ENCODE peak calls at places on chromosomes 6 and 20, in seven cellular contexts. V is PC-3, P is mammary epithelial cell, O is GM23338, Y is endothelial cell of umbilical vein, N is GM23248, K is fibroblast of lung. U is an unnamed sample. For H4K20me1, the result is how much of the 10 kb centered on the place peaks cover.

GRCh38 chr6:3750324-3751018 is 1.0 kb downstream of the PXDC1 start:
- DNase-seq in V (peak), P (peak), O (peak), Y (peak), N (peak), K (peak), U (peak)

GRCh38 chr20:35849726-35850125 is 77.9 kb downstream of the PHF20 start:
- DNase-seq in V (no peak), P (no peak), O (no peak), Y (peak), N (peak), K (no peak), U (no peak)

GRCh38 chr6:119676971-119677370 is 327.4 kb upstream of the MAN1A1 start:
- DNase-seq in V (peak), P (no peak), O (no peak), Y (no peak), N (no peak), K (peak), U (no peak)

GRCh38 chr20:37615507-37616425 is 78.1 kb upstream of the CTNNBL1 start:
- DNase-seq in V (peak), P (peak), O (peak), Y (peak), N (peak), K (peak), U (no peak)

GRCh38 chr6:129981598-129981997 is 36.8 kb upstream of the L3MBTL3 start:
- DNase-seq in V (peak), P (peak), O (no peak), Y (peak), N (no peak), K (peak), U (no peak)

GRCh38 chr20:63135411-63135810 is 80.5 kb downstream of the YTHDF1 start:
- DNase-seq in V (no peak), P (no peak), O (peak), Y (no peak), N (no peak), K (no peak), U (no peak)

GRCh38 chr20:5949943-5950270 is 426 bp downstream of the TRMT6 start:
- DNase-seq in V (no peak), P (no peak), O (no peak), Y (no peak), N (no peak), K (no peak), U (peak)

GRCh38 chr6:70956191-70956450 is 739 bp downstream of the B3GAT2 start:
- DNase-seq in V (no peak), P (peak), O (no peak), Y (no peak), N (no peak), K (no peak), U (no peak)

GRCh38 chr20:43984587-43984986 is 69.9 kb downstream of the TOX2 start:
- DNase-seq in V (no peak), P (no peak), O (no peak), Y (peak), N (no peak), K (no peak), U (no peak)

GRCh38 chr20:5621305-5621704 is 128.9 kb upstream of the SHLD1 start:
- DNase-seq in V (no peak), P (peak), O (no peak), Y (peak), N (peak), K (peak), U (no peak)

GRCh38 chr20:55918471-55918870 is 86.8 kb downstream of the CBLN4 start:
- DNase-seq in V (no peak), P (no peak), O (no peak), Y (no peak), N (no peak), K (no peak), U (no peak)

GRCh38 chr20:25081065-25081729 is 744 bp downstream of the VSX1 start:
- DNase-seq in V (no peak), P (no peak), O (peak), Y (no peak), N (peak), K (no peak), U (no peak)

GRCh38 chr6:32665621-32666140 is 776 bp downstream of the HLA-DQB1 start:
- DNase-seq in V (no peak), P (no peak), O (no peak), Y (no peak), N (no peak), K (no peak), U (no peak)

GRCh38 chr6:154461348-154461747 is 49.1 kb downstream of the CNKSR3 start:
- DNase-seq in V (no peak), P (no peak), O (no peak), Y (no peak), N (no peak), K (no peak), U (no peak)

GRCh38 chr6:37242429-37243052 is 15.0 kb upstream of the TBC1D22B start:
- DNase-seq in V (peak), P (peak), O (no peak), Y (peak), N (peak), K (peak), U (peak)

GRCh38 chr20:51023617-51024155 is 779 bp upstream of the KCNG1 start:
- DNase-seq in V (no peak), P (no peak), O (peak), Y (no peak), N (no peak), K (no peak), U (no peak)

GRCh38 chr20:36632487-36633284 is 13.3 kb downstream of the SLA2 start:
- DNase-seq in V (no peak), P (no peak), O (peak), Y (no peak), N (no peak), K (no peak), U (no peak)

GRCh38 chr20:49674383-49675352 is 39.0 kb downstream of the B4GALT5 start:
- DNase-seq in V (peak), P (peak), O (no peak), Y (no peak), N (peak), K (peak), U (peak)
- H3K27ac ChIP-seq in V (peak), P (no peak), O (peak), Y (no peak), N (peak), K (no peak), U (no peak)

GRCh38 chr6:150695652-150696051 is 96.0 kb downstream of the PLEKHG1 start:
- DNase-seq in V (peak), P (peak), O (no peak), Y (no peak), N (peak), K (no peak), U (peak)
- H4K20me1 ChIP-seq in V (under half), P (under half), O (under half), Y (under half), N (under half), K (under half), U (under half)

GRCh38 chr6:45557454-45557853 is 179.7 kb upstream of the SUPT3H start:
- DNase-seq in V (no peak), P (no peak), O (no peak), Y (no peak), N (no peak), K (no peak), U (no peak)

GRCh38 chr6:45555981-45556771 is 178.4 kb upstream of the SUPT3H start:
- DNase-seq in V (peak), P (no peak), O (no peak), Y (no peak), N (peak), K (peak), U (no peak)

GRCh38 chr6:45553730-45554344 is 176.1 kb upstream of the SUPT3H start:
- DNase-seq in V (no peak), P (no peak), O (no peak), Y (no peak), N (no peak), K (no peak), U (no peak)

GRCh38 chr6:45556828-45557227 is 179.1 kb upstream of the SUPT3H start:
- DNase-seq in V (no peak), P (no peak), O (no peak), Y (no peak), N (no peak), K (no peak), U (no peak)

DNA sequence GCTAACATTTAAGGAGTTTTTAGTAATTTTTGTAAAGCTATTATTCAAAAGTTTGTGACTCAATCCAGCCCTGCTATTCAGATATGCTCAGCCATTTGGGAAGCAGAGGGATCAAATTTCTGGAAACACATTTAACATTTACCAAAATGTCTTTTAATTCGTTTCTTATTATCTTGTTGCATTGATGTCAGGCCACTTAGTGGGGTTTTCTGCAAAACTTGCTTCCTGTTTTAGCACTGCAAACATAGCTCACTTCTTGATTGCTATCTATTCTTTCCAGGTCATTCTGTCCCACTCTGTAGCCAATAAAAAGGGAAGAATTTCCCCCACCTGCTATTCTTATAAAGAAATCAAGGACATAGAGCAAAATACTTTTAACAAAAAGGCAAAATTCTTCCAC is 176.9 kb upstream of the SUPT3H start:
- DNase-seq in V (peak), P (no peak), O (no peak), Y (no peak), N (peak), K (no peak), U (no peak)
- H3K27ac ChIP-seq in V (no peak), P (no peak), O (no peak), Y (no peak), N (no peak), K (no peak), U (no peak)

GRCh38 chr20:34415079-34415478 is 52.0 kb downstream of the ITCH start:
- DNase-seq in V (no peak), P (no peak), O (no peak), Y (peak), N (no peak), K (no peak), U (peak)

GRCh38 chr20:34404803-34405202 is 41.7 kb downstream of the ITCH start:
- DNase-seq in V (no peak), P (no peak), O (no peak), Y (no peak), N (no peak), K (no peak), U (no peak)

GRCh38 chr20:34412453-34412852 is 49.4 kb downstream of the ITCH start:
- DNase-seq in V (peak), P (no peak), O (no peak), Y (no peak), N (peak), K (no peak), U (no peak)

GRCh38 chr20:34407962-34408474 is 44.9 kb downstream of the ITCH start:
- DNase-seq in V (no peak), P (no peak), O (no peak), Y (no peak), N (no peak), K (no peak), U (no peak)

DNA sequence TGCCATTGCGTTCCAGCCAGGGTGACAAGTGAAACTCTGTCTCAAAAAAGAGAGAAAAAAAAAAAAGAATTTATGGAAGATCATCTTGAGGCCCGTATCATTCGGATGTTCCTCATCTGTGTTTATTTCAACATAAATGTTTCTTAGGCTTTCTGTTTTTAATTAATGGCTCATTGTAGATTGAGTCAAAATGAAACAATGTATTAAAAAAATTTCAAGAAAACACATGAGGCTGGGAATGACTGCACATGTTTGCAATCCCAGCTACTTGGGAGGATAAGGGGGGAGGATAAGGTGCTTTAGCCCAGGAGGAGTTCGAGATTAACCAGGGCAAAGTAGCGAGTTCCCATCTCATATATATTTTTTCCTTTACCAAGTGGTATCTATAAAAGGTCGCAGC is 47.3 kb downstream of the ITCH start:
- DNase-seq in V (no peak), P (no peak), O (no peak), Y (no peak), N (peak), K (no peak), U (no peak)
- H4K20me1 ChIP-seq in V (under half), P (under half), O (under half), Y (under half), N (under half), K (under half), U (under half)

GRCh38 chr6:163570579-163571231 is 156.2 kb downstream of the QKI start:
- DNase-seq in V (no peak), P (no peak), O (no peak), Y (no peak), N (no peak), K (no peak), U (peak)

GRCh38 chr6:163573503-163574179 is 159.1 kb downstream of the QKI start:
- DNase-seq in V (no peak), P (peak), O (peak), Y (no peak), N (no peak), K (no peak), U (no peak)

GRCh38 chr6:163572612-163573011 is 158.1 kb downstream of the QKI start:
- DNase-seq in V (no peak), P (no peak), O (peak), Y (peak), N (no peak), K (no peak), U (no peak)

GRCh38 chr6:163568275-163568674 is 153.8 kb downstream of the QKI start:
- DNase-seq in V (no peak), P (no peak), O (no peak), Y (no peak), N (no peak), K (no peak), U (no peak)

GRCh38 chr6:163571730-163572129 is 157.2 kb downstream of the QKI start:
- DNase-seq in V (no peak), P (peak), O (no peak), Y (no peak), N (no peak), K (no peak), U (no peak)
- H3K27ac ChIP-seq in V (no peak), P (peak), O (no peak), Y (no peak), N (no peak), K (no peak), U (no peak)

GRCh38 chr6:7129360-7129759 is 21.6 kb downstream of the RREB1 start:
- DNase-seq in V (peak), P (no peak), O (no peak), Y (no peak), N (no peak), K (no peak), U (no peak)

GRCh38 chr6:7124631-7125030 is 16.9 kb downstream of the RREB1 start:
- DNase-seq in V (no peak), P (no peak), O (no peak), Y (no peak), N (peak), K (no peak), U (peak)

GRCh38 chr6:7125290-7125689 is 17.5 kb downstream of the RREB1 start:
- DNase-seq in V (no peak), P (no peak), O (no peak), Y (no peak), N (no peak), K (no peak), U (no peak)

GRCh38 chr6:7124114-7124513 is 16.4 kb downstream of the RREB1 start:
- DNase-seq in V (no peak), P (no peak), O (no peak), Y (no peak), N (no peak), K (no peak), U (no peak)

DNA sequence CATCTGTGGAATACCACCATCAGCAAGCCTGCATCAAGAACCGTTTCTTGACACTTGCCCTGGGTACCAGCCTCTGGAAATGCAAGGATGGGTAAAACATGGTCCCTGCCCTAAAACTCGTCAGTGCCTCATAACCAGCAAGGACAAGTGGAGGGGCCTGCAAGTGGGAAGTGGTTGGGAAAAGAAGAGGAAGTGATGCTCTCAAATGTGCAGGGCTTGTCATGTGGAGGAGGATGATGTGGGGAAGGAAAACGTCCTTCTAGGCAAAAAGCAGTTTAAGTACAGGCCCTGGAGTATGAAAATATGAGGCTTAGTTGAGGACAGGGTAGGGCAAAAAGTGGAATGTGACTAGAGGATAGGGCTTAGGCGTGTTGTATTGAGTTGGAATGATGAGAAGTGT is 19.0 kb downstream of the RREB1 start:
- DNase-seq in V (no peak), P (no peak), O (no peak), Y (no peak), N (no peak), K (no peak), U (no peak)
- H4K20me1 ChIP-seq in V (under half), P (under half), O (under half), Y (under half), N (under half), K (under half), U (half or more)

GRCh38 chr6:34672657-34673043 is 23.9 kb downstream of the ILRUN start:
- DNase-seq in V (no peak), P (no peak), O (no peak), Y (peak), N (no peak), K (no peak), U (no peak)
- H3K27ac ChIP-seq in V (no peak), P (peak), O (peak), Y (no peak), N (peak), K (no peak), U (peak)